ENCODE peak calls at places on chromosomes 12 and 14, in seven cellular contexts. V is HFFc6, C is body of pancreas, X is right atrium auricular region, R is Calu3, T is bronchial epithelial cell, I is tibial nerve. N is an unnamed sample.

GRCh38 chr12:105740337-105740736 is 398.4 kb downstream of the NUAK1 start:
- DNase-seq in R (no peak), V (no peak), X (no peak), T (no peak), I (no peak), C (no peak), N (no peak)

GRCh38 chr14:52455291-52456088 is 96.8 kb downstream of the TXNDC16 start:
- DNase-seq in I (no peak), C (no peak), X (no peak), R (no peak), T (peak), V (peak), N (no peak)

GRCh38 chr14:85528080-85528881 is 1.7 kb upstream of the FLRT2 start:
- DNase-seq in I (peak), R (no peak), X (peak), T (peak), V (peak), C (peak), N (peak)

GRCh38 chr12:62588916-62589315 is 122.3 kb downstream of the MON2 start:
- DNase-seq in C (no peak), T (no peak), V (peak), X (no peak), I (no peak), R (no peak), N (no peak)

GRCh38 chr12:3168775-3169221 is 91.6 kb downstream of the TSPAN9 start:
- DNase-seq in T (peak), V (peak), C (peak), X (no peak), R (peak), I (no peak), N (no peak)

GRCh38 chr12:131621701-131622421 is 89.0 kb upstream of the SFSWAP start:
- DNase-seq in I (no peak), V (no peak), X (no peak), R (no peak), C (no peak), T (peak), N (no peak)

GRCh38 chr14:32898876-32899275 is 39.8 kb upstream of the NPAS3 start:
- DNase-seq in T (no peak), X (no peak), C (no peak), V (no peak), R (no peak), I (no peak), N (no peak)

GRCh38 chr14:32727827-32728226 is 210.9 kb upstream of the NPAS3 start:
- DNase-seq in C (no peak), V (no peak), R (no peak), X (no peak), T (no peak), I (no peak), N (no peak)

GRCh38 chr14:102897299-102898027 is 25.0 kb upstream of the AMN start:
- DNase-seq in I (no peak), R (no peak), V (no peak), T (no peak), C (no peak), X (no peak), N (no peak)

GRCh38 chr12:11650279-11650696 is 814 bp downstream of the ETV6 start:
- DNase-seq in X (no peak), I (no peak), T (no peak), R (peak), V (no peak), C (peak), N (peak)

GRCh38 chr12:100982511-100983183 is 188.1 kb downstream of the ANO4 start:
- DNase-seq in T (no peak), C (no peak), V (no peak), I (no peak), R (no peak), X (no peak), N (no peak)

GRCh38 chr12:123223241-123223668 is 9.7 kb downstream of the MPHOSPH9 start:
- DNase-seq in I (no peak), C (no peak), V (no peak), T (no peak), X (no peak), R (no peak), N (no peak)

GRCh38 chr14:35534884-35535793 is 1.2 kb downstream of the INSM2 start:
- DNase-seq in V (peak), C (peak), I (peak), R (peak), X (no peak), T (peak), N (no peak)

GRCh38 chr12:8676651-8677050 is 14.0 kb upstream of the MFAP5 start:
- DNase-seq in V (no peak), I (no peak), R (no peak), C (no peak), X (no peak), T (peak), N (no peak)

GRCh38 chr14:31283568-31284252 is 76.1 kb upstream of the HECTD1 start:
- DNase-seq in C (no peak), V (no peak), T (no peak), R (no peak), X (no peak), I (no peak), N (no peak)

GRCh38 chr12:92814584-92814983 is 111.8 kb downstream of the PLEKHG7 start:
- DNase-seq in R (no peak), V (no peak), T (no peak), C (no peak), X (no peak), I (no peak), N (no peak)

GRCh38 chr14:54127526-54127925 is 170.9 kb upstream of the BMP4 start:
- DNase-seq in C (no peak), I (no peak), R (peak), V (no peak), X (no peak), T (peak), N (no peak)

GRCh38 chr14:103628684-103629502 is at the start of gene KLC1:
- DNase-seq in T (peak), V (peak), I (peak), R (peak), C (peak), X (peak), N (peak)

GRCh38 chr12:32455607-32456063 is 56.3 kb downstream of the FGD4 start:
- DNase-seq in C (no peak), X (no peak), V (peak), I (peak), R (peak), T (peak), N (no peak)

GRCh38 chr12:122021822-122022392 is at the start of gene BCL7A:
- DNase-seq in C (peak), V (peak), X (peak), T (peak), I (peak), R (peak), N (peak)

GRCh38 chr14:24139272-24139934 is 2.0 kb downstream of the EMC9 start:
- DNase-seq in T (no peak), R (peak), I (no peak), V (no peak), X (no peak), C (peak), N (no peak)

GRCh38 chr12:124049451-124050094 is 76.6 kb downstream of the ZNF664 start:
- DNase-seq in V (no peak), C (no peak), I (no peak), X (no peak), R (no peak), T (no peak), N (no peak)

GRCh38 chr14:105074601-105075053 is 9.4 kb upstream of the GPR132 start:
- DNase-seq in V (no peak), R (no peak), C (no peak), X (no peak), I (no peak), T (no peak), N (no peak)

GRCh38 chr12:131369094-131369845 is 341.6 kb upstream of the SFSWAP start:
- DNase-seq in V (no peak), I (no peak), C (no peak), T (no peak), X (no peak), R (no peak), N (no peak)

GRCh38 chr14:103854017-103854808 is 6.8 kb upstream of the PPP1R13B start:
- DNase-seq in V (no peak), X (no peak), I (no peak), R (no peak), T (no peak), C (no peak), N (no peak)

GRCh38 chr12:5716221-5716620 is 228.8 kb downstream of the ANO2 start:
- DNase-seq in I (no peak), R (no peak), V (no peak), C (no peak), T (peak), X (peak), N (no peak)

GRCh38 chr12:51819851-51820720 is 28.4 kb downstream of the FIGNL2 start:
- DNase-seq in C (peak), X (no peak), V (no peak), I (no peak), R (no peak), T (no peak), N (no peak)

GRCh38 chr12:22101749-22102243 is 55.8 kb downstream of the CMAS start:
- DNase-seq in X (no peak), C (no peak), I (peak), T (peak), R (peak), V (peak), N (peak)

GRCh38 chr12:130124106-130124505 is 38.2 kb upstream of the FZD10 start:
- DNase-seq in X (no peak), V (no peak), R (no peak), I (no peak), C (no peak), T (no peak), N (no peak)

GRCh38 chr12:121539908-121540307 is 40.9 kb downstream of the KDM2B start:
- DNase-seq in T (no peak), R (no peak), C (no peak), X (no peak), I (no peak), V (no peak), N (no peak)

GRCh38 chr12:79360936-79361335 is 329.8 kb downstream of the PAWR start:
- DNase-seq in V (no peak), R (no peak), C (peak), T (no peak), X (no peak), I (no peak), N (no peak)

GRCh38 chr14:100695423-100695738 is 31.3 kb upstream of the DLK1 start:
- DNase-seq in V (no peak), C (no peak), I (no peak), R (no peak), X (no peak), T (no peak), N (no peak)

GRCh38 chr12:72089678-72090077 is 151.0 kb downstream of the TPH2 start:
- DNase-seq in R (no peak), C (no peak), X (no peak), I (no peak), T (no peak), V (no peak), N (no peak)

GRCh38 chr14:63896278-63896720 is 43.5 kb downstream of the SYNE2 start:
- DNase-seq in V (peak), I (peak), X (peak), R (peak), T (peak), C (peak), N (peak)

GRCh38 chr12:58564721-58565120 is 355.6 kb downstream of the LRIG3 start:
- DNase-seq in T (no peak), R (no peak), C (no peak), X (no peak), V (no peak), I (no peak), N (no peak)

GRCh38 chr14:30210630-30211029 is 283.0 kb upstream of the PRKD1 start:
- DNase-seq in T (peak), I (no peak), V (peak), C (no peak), R (no peak), X (no peak), N (no peak)

GRCh38 chr12:5442251-5443006 is 10.5 kb downstream of the NTF3 start:
- DNase-seq in I (no peak), C (peak), R (no peak), X (no peak), V (peak), T (peak), N (peak)

GRCh38 chr12:101277443-101277842 is 2.5 kb upstream of the UTP20 start:
- DNase-seq in R (peak), T (peak), V (no peak), I (no peak), X (no peak), C (no peak), N (no peak)

DNA sequence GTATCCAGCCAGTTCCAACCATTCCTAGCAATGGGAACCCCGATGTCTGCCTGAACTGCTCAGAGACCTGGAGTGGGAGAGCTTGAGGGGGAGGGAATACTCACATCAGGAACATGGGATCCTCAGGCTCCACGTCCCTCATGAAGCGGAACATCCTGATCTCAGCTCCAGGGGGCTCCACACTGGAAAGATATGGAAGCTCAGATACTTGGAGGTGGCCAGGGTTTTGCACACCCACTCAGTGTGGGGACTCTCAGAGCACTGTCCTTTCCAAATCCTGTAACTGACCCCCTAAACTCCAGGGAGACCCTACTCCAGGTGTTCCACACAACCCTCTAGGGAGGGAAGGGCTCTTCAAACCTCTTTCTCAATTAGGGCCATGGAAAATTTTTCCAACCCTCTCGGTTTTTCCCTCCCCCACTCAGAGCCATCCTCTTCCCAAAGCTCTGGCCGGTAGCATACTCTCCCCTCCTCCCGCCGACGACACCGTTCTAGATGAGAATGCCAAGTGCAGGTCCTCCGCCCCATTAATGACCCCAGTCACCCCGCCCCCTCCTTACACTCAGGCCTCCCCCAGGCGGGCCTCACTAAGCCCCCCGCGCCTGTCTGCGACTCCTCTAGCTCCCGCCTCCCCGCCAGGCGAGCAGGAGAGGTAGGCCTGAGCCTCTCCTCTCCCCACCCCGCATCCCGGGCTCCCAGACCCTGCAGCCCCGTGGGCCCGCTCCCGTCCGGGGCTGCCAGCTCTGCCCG is 585 bp downstream of the MLF2 start:
- DNase-seq in C (peak), T (peak), I (no peak), X (peak), R (no peak), V (peak), N (no peak)
- TF ChIP-seq CTCF in C (no peak), T (peak), I (peak), X (no peak), R (no peak), V (peak), N (peak)

DNA sequence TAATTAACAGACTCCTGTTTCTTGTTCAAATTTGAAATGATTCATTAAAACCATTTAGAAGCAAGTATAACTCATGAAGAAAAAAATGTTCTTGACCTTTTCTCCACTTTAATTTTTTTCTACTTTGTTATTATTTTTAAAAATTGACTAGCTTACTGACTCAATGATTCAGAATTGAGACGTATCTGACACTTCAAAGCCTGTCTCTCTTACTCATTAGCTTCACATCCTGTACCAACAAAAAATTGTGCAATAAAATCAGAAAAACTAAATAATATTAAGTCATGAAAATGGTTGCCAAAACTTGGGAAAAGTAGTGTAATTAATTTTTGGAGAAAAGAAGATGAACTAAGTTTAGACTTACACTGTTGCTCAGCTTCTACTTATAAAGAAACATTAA is 331.2 kb downstream of the SLC16A7 start:
- DNase-seq in R (no peak), V (no peak), C (no peak), I (no peak), T (peak), X (no peak), N (no peak)
- TF ChIP-seq CTCF in R (no peak), V (no peak), C (no peak), I (no peak), T (no peak), X (no peak), N (no peak)

GRCh38 chr14:106808458-106808857 is 1282.1 kb downstream of the TMEM121 start:
- DNase-seq in R (no peak), T (no peak), C (no peak), V (no peak), X (no peak), I (no peak), N (no peak)
- TF ChIP-seq CTCF in R (peak), T (no peak), C (no peak), V (no peak), X (no peak), I (no peak), N (no peak)

GRCh38 chr12:57006809-57007475 is 596 bp upstream of the ZBTB39 start:
- DNase-seq in X (no peak), C (no peak), I (no peak), R (no peak), V (no peak), T (no peak), N (no peak)
- TF ChIP-seq CTCF in X (no peak), C (no peak), I (no peak), R (peak), V (no peak), T (no peak), N (no peak)

GRCh38 chr12:84912191-84913142 is at the start of gene SLC6A15:
- DNase-seq in R (no peak), C (peak), T (peak), X (no peak), V (no peak), I (no peak), N (no peak)
- TF ChIP-seq CTCF in R (no peak), C (no peak), T (peak), X (no peak), V (peak), I (no peak), N (no peak)

GRCh38 chr14:99609245-99610117 is 5.5 kb upstream of the CCDC85C start:
- DNase-seq in V (no peak), T (no peak), I (no peak), R (no peak), C (peak), X (no peak), N (no peak)
- TF ChIP-seq CTCF in V (peak), T (no peak), I (peak), R (no peak), C (no peak), X (peak), N (peak)

GRCh38 chr14:66109426-66109825 is 376.7 kb upstream of the CCDC196 start:
- DNase-seq in V (no peak), C (no peak), I (no peak), X (no peak), T (no peak), R (no peak), N (no peak)
- TF ChIP-seq CTCF in V (no peak), C (no peak), I (no peak), X (no peak), T (no peak), R (no peak), N (no peak)